ENCODE peak calls at places on chromosomes 12 and 14, in seven cellular contexts. C is fibroblast of pulmonary artery, S is GM12878, T is brain microvascular endothelial cell, N is uterus, M is left lung, Z is activated B cell treated with CpG ODN at 0.5 μM for 24 hours. D is an unnamed sample.

GRCh38 chr12:22282283-22282682 is 52.2 kb downstream of the ST8SIA1 start:
- DNase-seq in T (peak), Z (no peak), M (no peak), N (peak), S (no peak), C (peak), D (no peak)

GRCh38 chr14:82504894-82505293 is 971.2 kb upstream of the SEL1L start:
- DNase-seq in C (no peak), N (no peak), Z (no peak), S (no peak), T (no peak), M (no peak), D (no peak)

GRCh38 chr14:40652089-40652691 is 954.5 kb upstream of the LRFN5 start:
- DNase-seq in S (no peak), M (no peak), N (no peak), T (no peak), C (no peak), Z (no peak), D (no peak)

GRCh38 chr12:26088999-26089398 is 35.8 kb downstream of the BHLHE41 start:
- DNase-seq in C (no peak), M (no peak), N (no peak), Z (no peak), S (peak), T (no peak), D (no peak)

GRCh38 chr14:95521001-95521400 is 4.6 kb upstream of the SYNE3 start:
- DNase-seq in C (no peak), S (no peak), N (no peak), M (no peak), T (no peak), Z (no peak), D (no peak)

GRCh38 chr12:32504626-32505025 is 105.3 kb downstream of the FGD4 start:
- DNase-seq in M (no peak), S (no peak), N (no peak), Z (no peak), C (no peak), T (no peak), D (no peak)

GRCh38 chr12:69986109-69986508 is 161.1 kb downstream of the MYRFL start:
- DNase-seq in Z (no peak), C (no peak), T (no peak), M (no peak), S (no peak), N (no peak), D (no peak)

GRCh38 chr12:23621910-23622309 is 327.6 kb downstream of the SOX5 start:
- DNase-seq in M (no peak), T (no peak), N (no peak), S (no peak), Z (no peak), C (no peak), D (no peak)

GRCh38 chr12:86730233-86730632 is 474.0 kb upstream of the MGAT4C start:
- DNase-seq in M (no peak), S (no peak), T (no peak), C (no peak), N (no peak), Z (no peak), D (no peak)

GRCh38 chr14:53517276-53517960 is 364.3 kb upstream of the DDHD1 start:
- DNase-seq in M (no peak), C (no peak), S (no peak), N (no peak), Z (no peak), T (peak), D (no peak)

GRCh38 chr14:61861320-61861865 is 99.2 kb downstream of the SNAPC1 start:
- DNase-seq in T (no peak), Z (no peak), N (no peak), C (no peak), M (no peak), S (no peak), D (no peak)

GRCh38 chr12:30691122-30691879 is 4.4 kb downstream of the IPO8 start:
- DNase-seq in M (no peak), C (peak), S (no peak), T (peak), Z (no peak), N (no peak), D (no peak)

GRCh38 chr12:188910-189621 is 24.9 kb downstream of the SLC6A12 start:
- DNase-seq in M (peak), T (peak), N (peak), S (no peak), Z (peak), C (peak), D (no peak)
- TF ChIP-seq CTCF in M (peak), T (peak), N (peak), S (peak), Z (no peak), C (peak), D (peak)

DNA sequence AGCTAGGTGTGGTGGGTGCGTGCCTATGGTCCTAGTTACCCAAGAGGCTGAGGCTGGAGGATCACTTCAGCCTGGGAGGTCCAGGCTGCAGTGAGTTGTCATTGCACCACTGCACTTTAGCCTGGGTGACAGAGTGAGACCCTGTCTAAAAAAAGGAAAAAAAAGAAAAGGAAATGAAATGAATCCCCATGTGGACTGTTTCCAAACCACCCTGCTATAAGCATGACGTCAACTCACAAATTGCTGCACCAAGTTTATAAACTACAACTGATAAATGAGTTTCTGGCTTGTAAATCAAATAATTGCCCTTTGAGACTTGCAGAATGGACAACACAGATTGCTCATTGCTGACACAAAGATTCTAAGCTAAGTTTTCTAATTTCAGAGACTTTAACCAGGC is 51.0 kb upstream of the STK38L start:
- DNase-seq in S (no peak), C (peak), N (no peak), Z (no peak), T (no peak), M (no peak), D (no peak)
- TF ChIP-seq CTCF in S (no peak), C (no peak), N (no peak), Z (no peak), T (no peak), M (no peak), D (no peak)

GRCh38 chr12:16121953-16122352 is 155.5 kb downstream of the SLC15A5 start:
- DNase-seq in Z (no peak), M (no peak), N (no peak), S (no peak), T (no peak), C (no peak), D (no peak)
- TF ChIP-seq CTCF in Z (no peak), M (no peak), N (no peak), S (no peak), T (no peak), C (no peak), D (no peak)

DNA sequence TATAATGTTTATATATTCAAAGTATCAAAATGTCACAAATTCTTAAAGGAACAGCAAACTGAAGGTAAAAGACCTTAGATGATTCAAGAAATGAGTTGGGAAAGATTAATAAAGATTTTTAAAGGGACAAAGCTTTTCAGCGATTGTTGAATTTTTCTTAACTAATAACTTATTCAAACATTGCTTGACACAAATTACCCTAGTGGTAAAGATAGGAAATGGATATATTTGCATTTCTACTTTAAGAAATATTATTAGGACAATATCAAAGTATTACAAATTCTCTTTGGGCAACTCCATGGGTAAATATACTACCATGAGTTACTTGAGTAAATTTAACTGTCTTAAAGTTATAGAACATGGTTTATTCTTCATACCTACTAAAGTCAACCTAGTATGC is 266.0 kb upstream of the GARIN2 start:
- DNase-seq in C (no peak), M (no peak), T (no peak), Z (no peak), S (no peak), N (no peak), D (no peak)
- TF ChIP-seq CTCF in C (peak), M (no peak), T (no peak), Z (no peak), S (no peak), N (no peak), D (peak)

DNA sequence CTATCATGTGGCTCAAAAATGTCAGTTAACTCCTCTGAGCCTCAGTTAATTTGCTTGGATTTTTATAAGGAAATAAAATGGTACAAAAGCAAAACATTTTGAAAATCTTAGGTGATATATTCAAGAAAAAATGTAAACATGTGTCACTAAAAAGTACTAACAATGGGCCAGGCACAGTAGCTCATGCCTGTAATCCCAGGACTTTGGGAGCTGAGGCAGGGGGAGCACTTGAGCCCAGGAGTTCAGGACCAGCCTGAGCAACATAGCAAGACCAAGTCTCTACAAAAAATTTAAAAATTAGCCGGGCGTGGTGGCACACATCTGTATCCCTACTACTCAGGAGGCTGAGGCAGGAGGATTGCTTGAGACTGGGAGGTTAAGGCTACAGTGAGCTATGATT is 25.7 kb downstream of the AQP6 start:
- DNase-seq in M (no peak), C (no peak), N (no peak), T (no peak), S (no peak), Z (no peak), D (no peak)
- TF ChIP-seq CTCF in M (no peak), C (no peak), N (no peak), T (peak), S (no peak), Z (no peak), D (no peak)

DNA sequence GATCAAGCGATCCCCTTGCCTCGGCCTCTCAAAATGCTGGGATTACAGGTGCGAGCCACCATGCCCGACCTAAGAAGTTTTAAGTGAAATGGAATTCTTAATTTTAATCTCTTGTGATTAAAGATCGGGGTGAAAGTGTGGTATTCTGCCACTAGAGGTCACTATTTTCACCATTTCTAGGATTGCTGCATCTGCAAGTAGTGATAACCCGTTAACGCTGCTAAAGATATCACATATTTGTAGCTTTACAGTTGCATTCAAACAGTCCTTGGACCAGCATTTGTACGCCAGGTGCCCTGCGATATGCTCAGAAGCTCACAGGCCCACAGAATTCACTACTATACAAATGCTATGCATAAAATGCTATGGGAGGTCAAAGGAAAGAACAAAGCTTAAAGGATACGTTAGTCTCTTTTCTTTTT is 19.3 kb downstream of the CCDC62 start:
- DNase-seq in M (no peak), C (peak), Z (no peak), N (no peak), S (no peak), T (peak), D (peak)
- TF ChIP-seq CTCF in M (peak), C (peak), Z (peak), N (peak), S (peak), T (peak), D (peak)

GRCh38 chr12:111687952-111688351 is 2.1 kb downstream of the ACAD10 start:
- DNase-seq in T (no peak), S (no peak), Z (no peak), N (no peak), M (no peak), C (no peak), D (no peak)

GRCh38 chr12:111693818-111694217 is 8.0 kb downstream of the ACAD10 start:
- DNase-seq in M (no peak), C (no peak), S (no peak), Z (no peak), N (no peak), T (no peak), D (no peak)

GRCh38 chr12:111687255-111687654 is 1.4 kb downstream of the ACAD10 start:
- DNase-seq in T (no peak), S (peak), M (no peak), N (no peak), Z (no peak), C (no peak), D (no peak)

GRCh38 chr12:111691262-111691661 is 5.4 kb downstream of the ACAD10 start:
- DNase-seq in M (no peak), T (no peak), S (no peak), N (no peak), Z (no peak), C (no peak), D (no peak)

DNA sequence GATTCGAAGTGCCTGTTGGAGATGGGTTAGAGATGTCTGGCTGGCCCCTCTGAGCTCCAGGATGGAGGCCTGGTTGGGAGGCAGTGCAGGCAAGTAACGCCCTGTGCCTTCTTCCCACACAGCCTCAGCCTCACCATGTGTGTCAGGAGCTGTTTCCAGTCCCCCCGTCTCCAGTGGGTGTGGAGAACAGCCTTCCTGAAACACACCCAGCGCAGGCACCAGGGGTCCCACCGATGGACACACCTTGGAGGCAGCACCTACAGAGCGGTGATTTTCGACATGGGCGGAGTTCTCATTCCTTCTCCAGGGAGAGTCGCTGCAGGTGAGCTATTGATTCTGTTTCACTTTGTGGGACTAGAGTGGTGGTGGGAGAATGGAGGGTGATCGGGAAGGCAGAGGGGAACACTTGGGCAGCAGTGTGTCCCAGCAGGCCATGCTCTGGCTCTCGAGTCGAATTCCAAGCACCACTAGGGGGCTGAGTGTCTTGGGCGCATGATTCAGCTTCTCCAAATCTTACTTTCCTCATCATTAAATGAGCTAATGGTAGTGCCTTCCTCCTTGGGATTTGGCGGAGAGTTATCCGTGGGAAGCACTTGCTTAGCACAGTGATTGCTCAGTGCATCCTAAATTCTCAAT is 6.8 kb downstream of the ACAD10 start:
- DNase-seq in N (no peak), S (no peak), Z (no peak), T (peak), C (peak), M (no peak), D (no peak)
- TF ChIP-seq CTCF in N (no peak), S (peak), Z (no peak), T (peak), C (peak), M (no peak), D (peak)

GRCh38 chr12:68264175-68264863 is 10.9 kb upstream of the IL22 start:
- DNase-seq in Z (no peak), T (peak), N (no peak), C (no peak), S (no peak), M (no peak), D (no peak)
- TF ChIP-seq CTCF in Z (no peak), T (no peak), N (no peak), C (no peak), S (no peak), M (no peak), D (no peak)

D was measured in chondrocyte.